ENCODE peak calls at places on chromosome 2, in seven cellular contexts. V, A, M, C, W, G and K are unnamed samples.

GRCh38 chr2:156673271-156673615 is 237.1 kb downstream of the GPD2 start:
- DNase-seq in V (no peak), A (no peak), M (no peak), C (no peak), W (no peak), G (no peak), K (no peak)

GRCh38 chr2:15674637-15675455 is 83.2 kb downstream of the DDX1 start:
- DNase-seq in V (no peak), A (no peak), M (no peak), C (no peak), W (no peak), G (no peak), K (no peak)

GRCh38 chr2:120898496-120898895 is 162.8 kb downstream of the GLI2 start:
- DNase-seq in V (no peak), A (no peak), M (no peak), C (no peak), W (no peak), G (no peak), K (no peak)

GRCh38 chr2:24494415-24494814 is 3.4 kb downstream of the NCOA1 start:
- DNase-seq in V (no peak), A (no peak), M (no peak), C (no peak), W (no peak), G (no peak), K (no peak)

GRCh38 chr2:207008105-207008990 is 69.0 kb downstream of the CPO start:
- DNase-seq in V (no peak), A (no peak), M (peak; percentile 75), C (no peak), W (no peak), G (peak; percentile 63), K (no peak)

GRCh38 chr2:74834806-74835755 is 1.2 kb downstream of the HK2 start:
- DNase-seq in V (peak; percentile 61), A (peak; percentile 79), M (peak; percentile 80), C (peak; percentile 24), W (no peak), G (peak; percentile 65), K (no peak)

GRCh38 chr2:42742740-42743666 is 20.9 kb downstream of the OXER1 start:
- DNase-seq in V (no peak), A (no peak), M (no peak), C (no peak), W (no peak), G (no peak), K (no peak)

GRCh38 chr2:144364988-144365738 is 154.8 kb downstream of the ZEB2 start:
- DNase-seq in V (no peak), A (no peak), M (no peak), C (no peak), W (no peak), G (no peak), K (no peak)

GRCh38 chr2:222774941-222775340 is 85.9 kb upstream of the ACSL3 start:
- DNase-seq in V (no peak), A (no peak), M (no peak), C (no peak), W (no peak), G (no peak), K (no peak)

DNA sequence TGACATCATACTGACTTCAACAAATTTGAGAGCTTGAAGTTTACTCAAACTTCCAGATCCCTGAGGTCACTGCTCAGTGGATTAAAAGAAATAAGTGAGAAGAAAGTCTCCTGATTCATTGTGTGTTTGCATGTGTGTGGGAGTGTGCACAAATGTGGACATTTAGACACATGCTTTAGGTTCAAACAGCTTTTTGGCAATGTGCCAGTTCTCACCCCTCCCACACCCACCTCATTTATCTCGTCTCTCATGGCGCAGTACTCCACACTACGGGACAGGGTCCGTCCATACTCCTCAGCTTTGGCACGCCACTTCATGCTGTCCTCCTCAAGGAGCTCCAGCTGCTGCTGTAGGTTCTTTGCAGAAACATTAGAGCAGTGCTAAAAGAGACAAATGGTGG is 58.3 kb upstream of the TTN start:
- DNase-seq in V (no peak), A (peak; percentile 32), M (no peak), C (no peak), W (no peak), G (no peak), K (no peak)
- H3K4me1 ChIP-seq in V (no peaks in the 10 kb centered on the region), A (peaks cover 6% of the 10 kb centered on the region), M (peaks cover 2% of the 10 kb centered on the region), C (peaks cover 16% of the 10 kb centered on the region), W (no peaks in the 10 kb centered on the region), G (peaks cover 3% of the 10 kb centered on the region), K (peaks cover 18% of the 10 kb centered on the region)

DNA sequence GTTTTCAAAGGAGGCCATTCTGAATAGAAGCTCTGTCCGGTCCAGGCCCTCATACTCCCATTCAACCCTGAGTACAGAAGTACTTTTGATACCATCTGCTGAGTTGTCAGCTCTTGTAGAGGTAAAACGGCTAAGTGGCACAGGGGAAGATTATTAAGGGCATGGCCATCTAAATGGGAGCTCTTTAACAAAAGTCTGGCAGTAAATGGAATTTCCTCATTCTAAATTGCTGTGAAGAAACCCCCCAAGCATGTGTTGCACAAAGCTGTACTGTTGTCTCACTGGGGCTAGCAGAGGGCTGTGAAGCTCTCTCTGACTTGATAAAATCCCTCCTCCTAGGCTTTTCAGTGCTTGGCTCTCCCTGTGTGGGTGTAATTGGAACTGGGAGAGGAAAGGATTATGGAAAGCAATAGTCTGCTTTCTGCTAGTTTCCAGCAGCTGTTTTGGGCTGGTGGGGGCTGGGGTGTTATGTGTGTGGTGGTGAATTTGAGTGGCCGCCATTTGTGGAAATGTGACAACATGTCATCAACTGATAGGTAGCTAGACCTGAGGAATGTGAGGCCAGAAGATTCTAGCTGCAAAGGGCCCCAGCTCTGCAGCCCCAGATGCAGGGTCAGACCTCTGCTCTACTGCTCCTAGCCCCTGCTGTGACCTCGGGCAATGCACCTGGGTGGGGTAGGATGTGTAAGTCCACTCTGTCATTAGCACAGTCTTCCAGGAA is 65.1 kb downstream of the MAP4K4 start:
- DNase-seq in V (no peak), A (no peak), M (no peak), C (no peak), W (no peak), G (no peak), K (no peak)
- H3K4me1 ChIP-seq in V (no peaks in the 10 kb centered on the region), A (peaks cover 20% of the 10 kb centered on the region), M (peaks cover 23% of the 10 kb centered on the region), C (peaks cover 41% of the 10 kb centered on the region), W (peaks cover 49% of the 10 kb centered on the region), G (peaks cover 16% of the 10 kb centered on the region), K (peaks cover 87% of the 10 kb centered on the region)

GRCh38 chr2:119365436-119365835 is 1.2 kb downstream of the C2orf76 start:
- DNase-seq in V (no peak), A (no peak), M (no peak), C (no peak), W (no peak), G (no peak), K (no peak)
- H3K4me1 ChIP-seq in V (no peaks in the 10 kb centered on the region), A (peaks cover 3% of the 10 kb centered on the region), M (peaks cover 9% of the 10 kb centered on the region), C (peaks cover 28% of the 10 kb centered on the region), W (peaks cover 19% of the 10 kb centered on the region), G (peaks cover 4% of the 10 kb centered on the region), K (peaks cover 22% of the 10 kb centered on the region)

GRCh38 chr2:128769457-128770142 is 450.9 kb upstream of the HS6ST1 start:
- DNase-seq in V (peak; percentile 28), A (no peak), M (no peak), C (no peak), W (no peak), G (no peak), K (no peak)
- H3K4me1 ChIP-seq in V (no peaks in the 10 kb centered on the region), A (no peaks in the 10 kb centered on the region), M (peaks cover 5% of the 10 kb centered on the region), C (no peaks in the 10 kb centered on the region), W (no peaks in the 10 kb centered on the region), G (peaks cover 8% of the 10 kb centered on the region), K (no peaks in the 10 kb centered on the region)

DNA sequence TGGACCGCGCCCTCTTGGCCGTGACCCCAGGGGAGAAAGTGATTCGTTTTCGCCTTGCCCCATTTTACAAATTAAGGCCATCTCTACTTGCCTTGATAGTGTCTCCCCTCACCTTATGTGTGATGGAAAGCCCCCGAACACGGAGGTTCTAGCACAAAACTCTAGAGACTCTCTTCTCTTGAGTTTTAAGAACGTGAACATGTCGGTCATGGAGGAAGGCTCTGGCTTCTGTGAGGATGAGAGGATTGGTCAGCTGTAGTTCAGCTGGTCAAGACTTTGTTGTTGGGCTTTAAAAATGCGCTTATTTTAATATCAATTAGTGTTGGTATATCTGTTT is 828 bp downstream of the DYNC1I2 start:
- DNase-seq in V (no peak), A (no peak), M (no peak), C (no peak), W (no peak), G (no peak), K (no peak)
- H3K4me1 ChIP-seq in V (no peaks in the 10 kb centered on the region), A (peaks cover 1% of the 10 kb centered on the region), M (no peaks in the 10 kb centered on the region), C (peaks cover 26% of the 10 kb centered on the region), W (peaks cover 4% of the 10 kb centered on the region), G (no peaks in the 10 kb centered on the region), K (peaks cover 19% of the 10 kb centered on the region)